ENCODE peak calls at places on chromosomes 16 and 17, in four cellular contexts. One of them, this sample, is unnamed.

GRCh38 chr17:1232786-1233185 is 37.5 kb upstream of the BHLHA9 start:
- DNase-seq in ovary: no peak
- DNase-seq in Calu3: no peak
- DNase-seq in heart right ventricle: no peak
- DNase-seq in this sample: no peak

GRCh38 chr16:13041180-13041579 is 139.8 kb downstream of the SHISA9 start:
- DNase-seq in ovary: no peak
- DNase-seq in Calu3: no peak
- DNase-seq in heart right ventricle: no peak
- DNase-seq in this sample: no peak

GRCh38 chr17:52170963-52171572 is 12.6 kb upstream of the CA10 start:
- DNase-seq in ovary: no peak
- DNase-seq in Calu3: peak
- DNase-seq in heart right ventricle: no peak
- DNase-seq in this sample: no peak

GRCh38 chr16:28057949-28058348 is 5.6 kb downstream of the GSG1L start:
- DNase-seq in ovary: no peak
- DNase-seq in Calu3: no peak
- DNase-seq in heart right ventricle: no peak
- DNase-seq in this sample: no peak

GRCh38 chr17:46822388-46822921 is 4.0 kb upstream of the WNT3 start:
- DNase-seq in ovary: no peak
- DNase-seq in Calu3: peak
- DNase-seq in heart right ventricle: no peak
- DNase-seq in this sample: no peak

GRCh38 chr17:13562271-13562800 is 39.4 kb downstream of the HS3ST3A1 start:
- DNase-seq in ovary: peak
- DNase-seq in Calu3: no peak
- DNase-seq in heart right ventricle: no peak
- DNase-seq in this sample: no peak

GRCh38 chr17:7047566-7047965 is 3.7 kb upstream of the SLC16A11 start:
- DNase-seq in ovary: no peak
- DNase-seq in Calu3: no peak
- DNase-seq in heart right ventricle: no peak
- DNase-seq in this sample: no peak

GRCh38 chr17:60730273-60730672 is 52.6 kb downstream of the BCAS3 start:
- DNase-seq in ovary: no peak
- DNase-seq in Calu3: no peak
- DNase-seq in heart right ventricle: no peak
- DNase-seq in this sample: no peak

GRCh38 chr16:79882292-79882995 is 281.9 kb upstream of the MAF start:
- DNase-seq in ovary: no peak
- DNase-seq in Calu3: no peak
- DNase-seq in heart right ventricle: no peak
- DNase-seq in this sample: no peak

GRCh38 chr16:56915311-56916105 is 16.4 kb upstream of the HERPUD1 start:
- DNase-seq in ovary: peak
- DNase-seq in Calu3: no peak
- DNase-seq in heart right ventricle: no peak
- DNase-seq in this sample: no peak

GRCh38 chr16:66605177-66605999 is 884 bp downstream of the CMTM3 start:
- DNase-seq in ovary: peak
- DNase-seq in Calu3: peak
- DNase-seq in heart right ventricle: peak
- DNase-seq in this sample: no peak

GRCh38 chr17:55426851-55427586 is 5.4 kb upstream of the MMD start:
- DNase-seq in ovary: no peak
- DNase-seq in Calu3: no peak
- DNase-seq in heart right ventricle: no peak
- DNase-seq in this sample: no peak

GRCh38 chr16:49345829-49346228 is 27.8 kb upstream of the C16orf78 start:
- DNase-seq in ovary: no peak
- DNase-seq in Calu3: no peak
- DNase-seq in heart right ventricle: no peak
- DNase-seq in this sample: no peak

GRCh38 chr16:12089492-12090161 is 113.1 kb downstream of the SNX29 start:
- DNase-seq in ovary: peak
- DNase-seq in Calu3: peak
- DNase-seq in heart right ventricle: peak
- DNase-seq in this sample: no peak

GRCh38 chr16:30866031-30866430 is 27.8 kb downstream of the BCL7C start:
- DNase-seq in ovary: no peak
- DNase-seq in Calu3: no peak
- DNase-seq in heart right ventricle: no peak
- DNase-seq in this sample: no peak

GRCh38 chr17:13575466-13575865 is 26.3 kb downstream of the HS3ST3A1 start:
- DNase-seq in ovary: no peak
- DNase-seq in Calu3: no peak
- DNase-seq in heart right ventricle: no peak
- DNase-seq in this sample: no peak

GRCh38 chr16:49547448-49547847 is 173.8 kb downstream of the C16orf78 start:
- DNase-seq in ovary: no peak
- DNase-seq in Calu3: no peak
- DNase-seq in heart right ventricle: no peak
- DNase-seq in this sample: no peak

GRCh38 chr17:30021708-30022317 is 80.4 kb downstream of the EFCAB5 start:
- DNase-seq in ovary: no peak
- DNase-seq in Calu3: peak
- DNase-seq in heart right ventricle: no peak
- DNase-seq in this sample: no peak

GRCh38 chr17:44909681-44910144 is 5.6 kb downstream of the GFAP start:
- DNase-seq in ovary: no peak
- DNase-seq in Calu3: no peak
- DNase-seq in heart right ventricle: no peak
- DNase-seq in this sample: no peak

GRCh38 chr17:28124962-28125361 is 82.5 kb downstream of the NLK start:
- DNase-seq in ovary: no peak
- DNase-seq in Calu3: no peak
- DNase-seq in heart right ventricle: no peak
- DNase-seq in this sample: no peak

GRCh38 chr17:17989081-17989480 is 16.4 kb downstream of the DRC3 start:
- DNase-seq in ovary: no peak
- DNase-seq in Calu3: no peak
- DNase-seq in heart right ventricle: no peak
- DNase-seq in this sample: no peak

GRCh38 chr17:27532269-27533067 is 76.2 kb downstream of the KSR1 start:
- DNase-seq in ovary: peak
- DNase-seq in Calu3: no peak
- DNase-seq in heart right ventricle: no peak
- DNase-seq in this sample: no peak

GRCh38 chr17:76684756-76685155 is 26.0 kb downstream of the MXRA7 start:
- DNase-seq in ovary: peak
- DNase-seq in Calu3: no peak
- DNase-seq in heart right ventricle: no peak
- DNase-seq in this sample: no peak

GRCh38 chr16:3716831-3717234 is 491 bp downstream of the TRAP1 start:
- DNase-seq in ovary: no peak
- DNase-seq in Calu3: peak
- DNase-seq in heart right ventricle: no peak
- DNase-seq in this sample: no peak

GRCh38 chr16:60142991-60143705 is 1409.0 kb upstream of the GOT2 start:
- DNase-seq in ovary: no peak
- DNase-seq in Calu3: no peak
- DNase-seq in heart right ventricle: no peak
- DNase-seq in this sample: no peak

DNA sequence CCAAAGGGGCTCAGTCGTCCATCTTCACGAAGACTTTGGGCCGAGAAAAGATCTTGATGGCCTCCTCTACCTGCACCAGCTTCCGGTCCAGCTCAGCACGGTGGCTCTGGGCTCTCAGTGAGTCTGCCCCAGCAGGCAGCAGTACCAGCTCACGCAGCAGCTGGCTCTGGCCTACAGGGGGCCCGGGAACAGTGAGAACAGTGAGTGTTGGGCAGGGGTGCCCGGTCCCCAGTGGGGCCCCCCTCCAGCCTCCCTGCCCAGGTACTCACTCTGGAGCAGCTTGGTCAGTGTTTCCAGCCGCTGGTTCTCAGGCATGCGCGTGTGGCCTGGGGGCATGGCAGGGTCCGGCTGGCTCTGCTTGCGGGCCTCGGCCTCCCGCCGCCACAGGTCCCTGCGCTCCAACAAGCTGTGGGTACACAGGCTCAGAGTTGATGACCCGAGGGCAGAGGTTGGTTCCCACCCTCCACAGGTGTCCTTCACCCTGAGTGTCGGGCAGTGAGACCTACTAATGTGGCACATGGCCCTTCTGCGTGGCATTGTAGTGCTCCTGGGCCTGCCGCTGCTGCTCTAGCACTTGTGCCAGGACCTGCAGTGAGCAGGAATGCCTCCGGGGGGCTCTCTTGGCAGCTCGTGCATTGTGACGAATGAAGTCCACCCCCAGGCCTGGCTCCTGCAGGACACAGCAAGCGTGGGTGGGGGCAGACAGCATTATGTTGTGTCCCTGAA is 2.6 kb downstream of the PARD6A start:
- DNase-seq in ovary: no peak
- DNase-seq in Calu3: peak
- DNase-seq in heart right ventricle: no peak
- DNase-seq in this sample: no peak
- TF ChIP-seq CTCF in ovary: no peak
- TF ChIP-seq CTCF in Calu3: no peak
- TF ChIP-seq CTCF in heart right ventricle: no peak
- TF ChIP-seq CTCF in this sample: peak

DNA sequence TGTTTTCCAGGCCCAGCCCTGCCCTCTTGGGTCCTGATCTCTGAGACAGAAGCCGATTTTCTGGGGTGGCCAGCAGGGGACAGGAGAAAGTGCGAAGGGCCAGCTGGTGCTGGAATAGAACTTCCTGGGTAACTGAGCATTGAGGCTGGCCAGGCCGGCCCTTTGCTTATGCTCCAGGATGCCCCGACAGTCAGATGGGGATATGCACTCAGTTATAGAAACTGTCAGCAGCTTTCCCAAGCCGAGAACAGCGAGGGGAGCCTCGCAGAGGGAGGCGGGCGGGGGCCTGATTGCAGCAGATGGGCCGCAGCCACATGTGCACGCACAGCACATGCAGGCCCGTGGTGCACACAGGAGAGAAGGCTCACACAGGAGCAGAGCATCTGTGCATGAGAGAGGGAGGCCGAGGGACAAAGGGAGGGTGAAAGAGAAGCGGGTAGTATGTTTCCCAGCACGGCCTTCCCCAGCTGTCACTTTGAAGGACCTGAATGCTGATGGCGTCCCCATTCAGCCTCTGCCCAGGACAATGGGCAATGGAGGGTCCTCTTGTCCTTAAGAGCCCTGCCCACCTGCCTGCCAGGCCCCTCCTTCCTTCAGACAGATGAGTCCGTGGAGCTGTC is 565 bp downstream of the BTBD17 start:
- DNase-seq in ovary: no peak
- DNase-seq in Calu3: no peak
- DNase-seq in heart right ventricle: no peak
- DNase-seq in this sample: no peak
- TF ChIP-seq CTCF in ovary: no peak
- TF ChIP-seq CTCF in Calu3: no peak
- TF ChIP-seq CTCF in heart right ventricle: no peak
- TF ChIP-seq CTCF in this sample: no peak

GRCh38 chr17:82105882-82106696 is 8.1 kb upstream of the FASN start:
- DNase-seq in ovary: peak
- DNase-seq in Calu3: peak
- DNase-seq in heart right ventricle: peak
- DNase-seq in this sample: peak
- TF ChIP-seq CTCF in ovary: no peak
- TF ChIP-seq CTCF in Calu3: peak
- TF ChIP-seq CTCF in heart right ventricle: no peak
- TF ChIP-seq CTCF in this sample: peak

GRCh38 chr16:24995469-24995868 is 19.7 kb downstream of the ARHGAP17 start:
- DNase-seq in ovary: no peak
- DNase-seq in Calu3: no peak
- DNase-seq in heart right ventricle: no peak
- DNase-seq in this sample: no peak
- TF ChIP-seq CTCF in ovary: no peak
- TF ChIP-seq CTCF in Calu3: no peak
- TF ChIP-seq CTCF in heart right ventricle: no peak
- TF ChIP-seq CTCF in this sample: no peak

DNA sequence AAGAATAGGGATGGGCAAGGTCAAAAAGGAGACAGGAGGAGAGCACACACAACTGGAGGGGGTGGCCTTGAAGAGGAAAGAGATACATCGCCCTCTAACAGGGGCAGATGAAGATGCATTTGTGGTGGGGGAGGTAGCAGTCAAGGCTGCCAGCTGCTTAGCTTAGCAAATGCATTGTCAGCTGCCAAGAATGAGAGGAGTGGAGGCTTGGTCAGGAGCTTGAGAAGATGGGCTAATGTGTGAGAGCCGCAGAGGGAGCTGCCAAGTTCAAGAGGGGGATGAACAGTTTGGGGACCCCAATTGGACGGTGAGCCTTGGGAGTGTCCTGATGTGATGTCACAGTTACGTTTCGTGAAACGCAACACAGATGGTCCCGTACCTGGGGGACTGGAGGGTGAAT is 28.9 kb upstream of the GNA13 start:
- DNase-seq in ovary: no peak
- DNase-seq in Calu3: no peak
- DNase-seq in heart right ventricle: no peak
- DNase-seq in this sample: no peak
- TF ChIP-seq CTCF in ovary: no peak
- TF ChIP-seq CTCF in Calu3: no peak
- TF ChIP-seq CTCF in heart right ventricle: no peak
- TF ChIP-seq CTCF in this sample: no peak

GRCh38 chr17:32007463-32008298 is 498 bp downstream of the LRRC37B start:
- DNase-seq in ovary: peak
- DNase-seq in Calu3: peak
- DNase-seq in heart right ventricle: peak
- DNase-seq in this sample: no peak
- TF ChIP-seq CTCF in ovary: no peak
- TF ChIP-seq CTCF in Calu3: no peak
- TF ChIP-seq CTCF in heart right ventricle: no peak
- TF ChIP-seq CTCF in this sample: no peak

This sample was measured in LNCaP clone FGC.